ENCODE peak calls at places on chromosomes 4 and X, in ten cellular contexts. D, F, R, K, B, S, I, N, X and C are unnamed samples.

GRCh38 chr4:26263165-26263564 is 57.6 kb upstream of the RBPJ start:
- DNase-seq in D (no peak), F (no peak), R (no peak), K (no peak), B (peak), S (no peak), I (no peak), N (no peak), X (peak), C (no peak)

GRCh38 chrX:47129157-47129878 is 15.2 kb downstream of the NDUFB11 start:
- DNase-seq in D (peak), F (peak), R (peak), K (peak), B (peak), S (peak), I (peak), N (peak), X (peak), C (peak)

GRCh38 chr4:113666386-113667114 is 95.0 kb downstream of the CAMK2D start:
- DNase-seq in D (no peak), F (no peak), R (no peak), K (no peak), B (no peak), S (no peak), I (no peak), N (no peak), X (no peak), C (no peak)

GRCh38 chr4:8078109-8078494 is 80.5 kb downstream of the ABLIM2 start:
- DNase-seq in D (no peak), F (no peak), R (no peak), K (no peak), B (no peak), S (no peak), I (no peak), N (no peak), X (no peak), C (no peak)

GRCh38 chrX:43661521-43662240 is 5.6 kb downstream of the MAOA start:
- DNase-seq in D (no peak), F (no peak), R (no peak), K (no peak), B (no peak), S (no peak), I (no peak), N (no peak), X (no peak), C (peak)

GRCh38 chrX:110214684-110215083 is 103.2 kb downstream of the AMMECR1 start:
- DNase-seq in D (no peak), F (no peak), R (no peak), K (no peak), B (no peak), S (no peak), I (no peak), N (no peak), X (no peak), C (no peak)

GRCh38 chrX:28108186-28108945 is 127.1 kb upstream of the DCAF8L1 start:
- DNase-seq in D (no peak), F (no peak), R (no peak), K (no peak), B (no peak), S (no peak), I (no peak), N (no peak), X (no peak), C (no peak)

GRCh38 chr4:113636877-113637276 is 124.7 kb downstream of the CAMK2D start:
- DNase-seq in D (no peak), F (no peak), R (no peak), K (no peak), B (no peak), S (peak), I (no peak), N (no peak), X (no peak), C (peak)

GRCh38 chr4:39591290-39591689 is 47.4 kb downstream of the SMIM14 start:
- DNase-seq in D (no peak), F (peak), R (no peak), K (no peak), B (no peak), S (peak), I (no peak), N (no peak), X (no peak), C (peak)

GRCh38 chr4:77385124-77385969 is 220.3 kb upstream of the CXCL13 start:
- DNase-seq in D (peak), F (peak), R (peak), K (peak), B (peak), S (peak), I (no peak), N (peak), X (peak), C (peak)

GRCh38 chr4:107578321-107578720 is 141.7 kb downstream of the PAPSS1 start:
- DNase-seq in D (no peak), F (no peak), R (no peak), K (no peak), B (no peak), S (peak), I (no peak), N (no peak), X (no peak), C (no peak)

GRCh38 chr4:151223465-151223864 is 53.5 kb upstream of the PRSS48 start:
- DNase-seq in D (no peak), F (no peak), R (no peak), K (no peak), B (no peak), S (no peak), I (no peak), N (no peak), X (no peak), C (no peak)

GRCh38 chrX:115031989-115032388 is 14.6 kb upstream of the IL13RA2 start:
- DNase-seq in D (no peak), F (no peak), R (no peak), K (no peak), B (no peak), S (no peak), I (no peak), N (no peak), X (no peak), C (no peak)

GRCh38 chr4:176500894-176501293 is 181.1 kb downstream of the SPCS3 start:
- DNase-seq in D (no peak), F (no peak), R (no peak), K (no peak), B (no peak), S (no peak), I (no peak), N (no peak), X (no peak), C (no peak)

GRCh38 chr4:125370478-125370877 is 55.7 kb downstream of the FAT4 start:
- DNase-seq in D (no peak), F (no peak), R (no peak), K (no peak), B (no peak), S (no peak), I (no peak), N (no peak), X (no peak), C (no peak)

GRCh38 chr4:40325406-40326019 is 9.6 kb upstream of the CHRNA9 start:
- DNase-seq in D (peak), F (peak), R (no peak), K (no peak), B (no peak), S (peak), I (no peak), N (no peak), X (peak), C (peak)

GRCh38 chr4:72525938-72526337 is 43.1 kb downstream of the ADAMTS3 start:
- DNase-seq in D (peak), F (no peak), R (no peak), K (no peak), B (no peak), S (peak), I (peak), N (peak), X (no peak), C (peak)

GRCh38 chrX:131828482-131828881 is 194.6 kb upstream of the STK26 start:
- DNase-seq in D (no peak), F (no peak), R (no peak), K (no peak), B (no peak), S (no peak), I (no peak), N (no peak), X (no peak), C (no peak)
- H3K4me3 ChIP-seq in D (peak), F (no peak), R (no peak), K (peak), B (peak), S (no peak), I (no peak), N (peak), X (peak), C (no peak)

DNA sequence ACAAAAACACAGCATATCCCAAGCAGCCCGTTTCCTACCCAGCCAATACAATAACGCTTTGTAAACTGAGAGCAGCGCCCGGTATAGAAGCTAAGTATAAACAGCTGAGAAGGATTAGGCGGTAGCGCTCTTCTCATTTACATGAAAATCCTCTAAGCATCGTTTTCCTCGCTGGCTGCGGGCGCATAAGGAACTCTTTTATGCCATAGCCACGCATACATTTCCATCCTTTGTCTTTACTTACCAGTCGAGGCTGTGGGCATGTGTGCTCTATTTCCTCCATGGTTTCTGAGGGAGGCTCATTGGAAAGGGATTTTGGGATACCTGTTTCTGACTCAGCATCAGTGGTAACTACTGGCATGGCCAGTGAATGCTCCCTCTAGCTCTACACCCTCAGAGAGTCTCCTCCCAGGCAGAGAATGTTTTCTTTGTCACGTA is 383 bp downstream of the PCYT1B start:
- DNase-seq in D (no peak), F (no peak), R (no peak), K (no peak), B (no peak), S (no peak), I (no peak), N (no peak), X (no peak), C (no peak)
- H3K4me3 ChIP-seq in D (peak), F (no peak), R (peak), K (no peak), B (peak), S (no peak), I (no peak), N (no peak), X (no peak), C (peak)

GRCh38 chrX:136780241-136780640 is 491 bp downstream of the ARHGEF6 start:
- DNase-seq in D (no peak), F (no peak), R (no peak), K (no peak), B (no peak), S (no peak), I (no peak), N (no peak), X (no peak), C (no peak)

GRCh38 chrX:136778020-136778419 is 2.7 kb downstream of the ARHGEF6 start:
- DNase-seq in D (no peak), F (no peak), R (no peak), K (no peak), B (no peak), S (no peak), I (no peak), N (no peak), X (no peak), C (no peak)

GRCh38 chrX:136780738-136781137 is at the start of gene ARHGEF6:
- DNase-seq in D (no peak), F (no peak), R (no peak), K (no peak), B (no peak), S (no peak), I (no peak), N (no peak), X (no peak), C (no peak)

GRCh38 chrX:136778914-136779313 is 1.8 kb downstream of the ARHGEF6 start:
- DNase-seq in D (no peak), F (no peak), R (no peak), K (no peak), B (no peak), S (no peak), I (no peak), N (no peak), X (no peak), C (no peak)

GRCh38 chrX:136779346-136779781 is 1.4 kb downstream of the ARHGEF6 start:
- DNase-seq in D (no peak), F (no peak), R (no peak), K (peak), B (no peak), S (no peak), I (no peak), N (no peak), X (no peak), C (no peak)
- H3K4me3 ChIP-seq in D (no peak), F (no peak), R (no peak), K (peak), B (no peak), S (no peak), I (no peak), N (no peak), X (no peak), C (no peak)

GRCh38 chr4:61336911-61337310 is 136.8 kb downstream of the ADGRL3 start:
- DNase-seq in D (no peak), F (no peak), R (no peak), K (no peak), B (peak), S (no peak), I (no peak), N (no peak), X (no peak), C (no peak)
- H3K4me3 ChIP-seq in D (no peak), F (no peak), R (no peak), K (no peak), B (no peak), S (no peak), I (no peak), N (no peak), X (no peak), C (no peak)